ENCODE peak calls at places on chromosomes 11 and 22, in seven cellular contexts. One of them, this sample, is unnamed.
A peak's percentile ranks its signal among the peaks of the same experiment; 100 is the strongest.

GRCh38 chr22:33272180-33272579 is 214.0 kb upstream of the SYN3 start:
- DNase-seq in SW 1271: no peak
- DNase-seq in omental fat pad: no peak
- DNase-seq in Kasumi-1: no peak
- DNase-seq in HL-60: no peak
- DNase-seq in activated naive CD8-positive, alpha-beta T cell treated with anti-CD3 and anti-CD28 coated beads, Interleukin-2, amount 50 U/mL, for 24 hours: no peak
- DNase-seq in activated T-helper 1 cell treated with anti-CD3 and anti-CD28 coated beads, Interleukin-2, amount 50 U/mL, for 16 hours: no peak
- DNase-seq in this sample: no peak

GRCh38 chr11:126484266-126484665 is 128.8 kb downstream of the ST3GAL4 start:
- DNase-seq in SW 1271: no peak
- DNase-seq in omental fat pad: no peak
- DNase-seq in Kasumi-1: no peak
- DNase-seq in HL-60: no peak
- DNase-seq in activated naive CD8-positive, alpha-beta T cell treated with anti-CD3 and anti-CD28 coated beads, Interleukin-2, amount 50 U/mL, for 24 hours: no peak
- DNase-seq in activated T-helper 1 cell treated with anti-CD3 and anti-CD28 coated beads, Interleukin-2, amount 50 U/mL, for 16 hours: no peak
- DNase-seq in this sample: peak; percentile 26

GRCh38 chr11:77525455-77526091 is 51.7 kb upstream of the PAK1 start:
- DNase-seq in SW 1271: no peak
- DNase-seq in omental fat pad: no peak
- DNase-seq in Kasumi-1: no peak
- DNase-seq in HL-60: no peak
- DNase-seq in activated naive CD8-positive, alpha-beta T cell treated with anti-CD3 and anti-CD28 coated beads, Interleukin-2, amount 50 U/mL, for 24 hours: no peak
- DNase-seq in activated T-helper 1 cell treated with anti-CD3 and anti-CD28 coated beads, Interleukin-2, amount 50 U/mL, for 16 hours: no peak
- DNase-seq in this sample: no peak

GRCh38 chr11:8698917-8699441 is 16.4 kb downstream of the RPL27A start:
- DNase-seq in SW 1271: no peak
- DNase-seq in omental fat pad: no peak
- DNase-seq in Kasumi-1: no peak
- DNase-seq in HL-60: no peak
- DNase-seq in activated naive CD8-positive, alpha-beta T cell treated with anti-CD3 and anti-CD28 coated beads, Interleukin-2, amount 50 U/mL, for 24 hours: no peak
- DNase-seq in activated T-helper 1 cell treated with anti-CD3 and anti-CD28 coated beads, Interleukin-2, amount 50 U/mL, for 16 hours: no peak
- DNase-seq in this sample: no peak

GRCh38 chr22:43905681-43906080 is 13.9 kb upstream of the PNPLA5 start:
- DNase-seq in SW 1271: no peak
- DNase-seq in omental fat pad: no peak
- DNase-seq in Kasumi-1: no peak
- DNase-seq in HL-60: no peak
- DNase-seq in activated naive CD8-positive, alpha-beta T cell treated with anti-CD3 and anti-CD28 coated beads, Interleukin-2, amount 50 U/mL, for 24 hours: no peak
- DNase-seq in activated T-helper 1 cell treated with anti-CD3 and anti-CD28 coated beads, Interleukin-2, amount 50 U/mL, for 16 hours: no peak
- DNase-seq in this sample: no peak

GRCh38 chr11:12198261-12198925 is 88.0 kb downstream of the MICAL2 start:
- DNase-seq in SW 1271: no peak
- DNase-seq in omental fat pad: no peak
- DNase-seq in Kasumi-1: no peak
- DNase-seq in HL-60: no peak
- DNase-seq in activated naive CD8-positive, alpha-beta T cell treated with anti-CD3 and anti-CD28 coated beads, Interleukin-2, amount 50 U/mL, for 24 hours: no peak
- DNase-seq in activated T-helper 1 cell treated with anti-CD3 and anti-CD28 coated beads, Interleukin-2, amount 50 U/mL, for 16 hours: no peak
- DNase-seq in this sample: no peak

GRCh38 chr11:73140213-73141030 is 1.7 kb downstream of the FCHSD2 start:
- DNase-seq in SW 1271: no peak
- DNase-seq in omental fat pad: no peak
- DNase-seq in Kasumi-1: peak; percentile 11
- DNase-seq in HL-60: no peak
- DNase-seq in activated naive CD8-positive, alpha-beta T cell treated with anti-CD3 and anti-CD28 coated beads, Interleukin-2, amount 50 U/mL, for 24 hours: peak; percentile 22
- DNase-seq in activated T-helper 1 cell treated with anti-CD3 and anti-CD28 coated beads, Interleukin-2, amount 50 U/mL, for 16 hours: no peak
- DNase-seq in this sample: no peak

GRCh38 chr11:65885808-65886536 is 2.3 kb downstream of the FIBP start:
- DNase-seq in SW 1271: no peak
- DNase-seq in omental fat pad: no peak
- DNase-seq in Kasumi-1: no peak
- DNase-seq in HL-60: no peak
- DNase-seq in activated naive CD8-positive, alpha-beta T cell treated with anti-CD3 and anti-CD28 coated beads, Interleukin-2, amount 50 U/mL, for 24 hours: no peak
- DNase-seq in activated T-helper 1 cell treated with anti-CD3 and anti-CD28 coated beads, Interleukin-2, amount 50 U/mL, for 16 hours: no peak
- DNase-seq in this sample: no peak

GRCh38 chr22:41757507-41757906 is 43.0 kb upstream of the CCDC134 start:
- DNase-seq in SW 1271: no peak
- DNase-seq in omental fat pad: no peak
- DNase-seq in Kasumi-1: no peak
- DNase-seq in HL-60: no peak
- DNase-seq in activated naive CD8-positive, alpha-beta T cell treated with anti-CD3 and anti-CD28 coated beads, Interleukin-2, amount 50 U/mL, for 24 hours: no peak
- DNase-seq in activated T-helper 1 cell treated with anti-CD3 and anti-CD28 coated beads, Interleukin-2, amount 50 U/mL, for 16 hours: no peak
- DNase-seq in this sample: no peak

GRCh38 chr22:32745251-32745995 is 56.1 kb upstream of the TIMP3 start:
- DNase-seq in SW 1271: no peak
- DNase-seq in omental fat pad: peak; percentile 50
- DNase-seq in Kasumi-1: no peak
- DNase-seq in HL-60: no peak
- DNase-seq in activated naive CD8-positive, alpha-beta T cell treated with anti-CD3 and anti-CD28 coated beads, Interleukin-2, amount 50 U/mL, for 24 hours: no peak
- DNase-seq in activated T-helper 1 cell treated with anti-CD3 and anti-CD28 coated beads, Interleukin-2, amount 50 U/mL, for 16 hours: no peak
- DNase-seq in this sample: no peak

This sample was measured in amniotic stem cell.